ENCODE peak calls at places on chromosomes 4 and X, in five cellular contexts. Y is hepatic stellate cell, S is GM19239, U is IMR-90, E is stromal cell of bone marrow. R is an unnamed sample.

GRCh38 chr4:52358855-52359254 is 300.2 kb downstream of the USP46 start:
- DNase-seq in S (no peak), E (no peak), Y (no peak), U (no peak), R (no peak)

GRCh38 chr4:53863163-53863562 is 201.2 kb downstream of the CHIC2 start:
- DNase-seq in Y (no peak), S (no peak), E (peak; percentile 52), U (peak; percentile 49), R (no peak)

GRCh38 chrX:13077168-13077567 is 32.7 kb upstream of the FAM9C start:
- DNase-seq in Y (no peak), E (no peak), U (peak; percentile 47), S (no peak), R (peak; percentile 74)

GRCh38 chr4:128354205-128354821 is 66.7 kb upstream of the PGRMC2 start:
- DNase-seq in U (peak; percentile 97), Y (peak; percentile 57), S (no peak), E (peak; percentile 25), R (peak; percentile 94)

GRCh38 chrX:113741744-113742143 is 842.1 kb upstream of the HTR2C start:
- DNase-seq in Y (no peak), U (no peak), S (no peak), E (no peak), R (peak; percentile 24)

GRCh38 chrX:134542485-134542884 is 82.5 kb downstream of the HPRT1 start:
- DNase-seq in U (peak; percentile 70), S (no peak), E (no peak), Y (no peak), R (peak; percentile 22)

GRCh38 chr4:118683513-118683912 is 1.7 kb upstream of the METTL14 start:
- DNase-seq in S (no peak), Y (no peak), E (no peak), U (no peak), R (peak; percentile 10)

GRCh38 chr4:158809611-158810486 is 41.0 kb downstream of the FNIP2 start:
- DNase-seq in E (peak; percentile 81), Y (peak; percentile 44), S (peak; percentile 26), U (peak; percentile 90), R (peak; percentile 77)

GRCh38 chrX:44384688-44385338 is 41.3 kb upstream of the EFHC2 start:
- DNase-seq in U (no peak), Y (no peak), S (no peak), E (no peak), R (no peak)

GRCh38 chr4:165580379-165580905 is 201.6 kb downstream of the CPE start:
- DNase-seq in Y (no peak), S (no peak), U (no peak), E (peak; percentile 79), R (peak; percentile 58)

GRCh38 chrX:64842492-64842891 is 133.8 kb downstream of the ZC4H2 start:
- DNase-seq in E (no peak), U (no peak), S (no peak), Y (no peak), R (no peak)

GRCh38 chrX:16436348-16437188 is 213.4 kb upstream of the S100G start:
- DNase-seq in E (peak; percentile 69), U (peak; percentile 75), Y (peak; percentile 43), S (peak; percentile 8), R (peak; percentile 81)

GRCh38 chrX:16903274-16904019 is 33.3 kb upstream of the RBBP7 start:
- DNase-seq in U (no peak), S (no peak), Y (no peak), E (no peak), R (no peak)

GRCh38 chr4:6761540-6762243 is 20.8 kb upstream of the KIAA0232 start:
- DNase-seq in U (no peak), S (no peak), E (no peak), Y (no peak), R (no peak)

GRCh38 chr4:168128601-168129000 is 36.3 kb downstream of the ANXA10 start:
- DNase-seq in E (no peak), U (no peak), Y (no peak), S (no peak), R (no peak)

GRCh38 chr4:3436798-3437581 is 4.8 kb upstream of the HGFAC start:
- DNase-seq in E (peak; percentile 17), S (no peak), U (peak; percentile 35), Y (peak; percentile 51), R (peak; percentile 51)

GRCh38 chrX:107574711-107575110 is 53.6 kb upstream of the PRPS1 start:
- DNase-seq in Y (no peak), S (no peak), U (peak; percentile 71), E (no peak), R (no peak)

GRCh38 chrX:21943460-21944135 is 3.1 kb downstream of the SMS start:
- DNase-seq in U (peak; percentile 92), Y (peak; percentile 59), S (no peak), E (peak; percentile 83), R (peak; percentile 78)

GRCh38 chrX:137297167-137297566 is 263.4 kb upstream of the GPR101 start:
- DNase-seq in S (no peak), U (no peak), E (no peak), Y (no peak), R (no peak)

GRCh38 chr4:101950258-101950979 is 159.9 kb downstream of the BANK1 start:
- DNase-seq in Y (no peak), U (no peak), S (no peak), E (no peak), R (no peak)

GRCh38 chrX:109535578-109535977 is 1.1 kb upstream of the NXT2 start:
- DNase-seq in U (no peak), E (no peak), S (no peak), Y (no peak), R (no peak)

GRCh38 chr4:149072359-149072758 is 630.1 kb upstream of the NR3C2 start:
- DNase-seq in E (no peak), U (no peak), Y (no peak), S (no peak), R (no peak)

GRCh38 chrX:74521961-74522833 is 92.2 kb downstream of the RLIM start:
- DNase-seq in Y (no peak), S (no peak), U (peak; percentile 64), E (peak; percentile 38), R (no peak)

GRCh38 chrX:16786791-16787735 is 797 bp downstream of the TXLNG start:
- DNase-seq in Y (peak; percentile 13), U (no peak), S (no peak), E (no peak), R (peak; percentile 6)

GRCh38 chr4:70678383-70678999 is 9.8 kb upstream of the UTP3 start:
- DNase-seq in Y (no peak), U (no peak), S (no peak), E (no peak), R (no peak)

GRCh38 chr4:140256335-140256734 is 102.4 kb upstream of the MAML3 start:
- DNase-seq in U (peak; percentile 77), S (no peak), E (no peak), Y (peak; percentile 61), R (peak; percentile 70)

GRCh38 chr4:73419106-73420038 is 15.3 kb downstream of the ALB start:
- DNase-seq in E (no peak), S (no peak), Y (no peak), U (no peak), R (no peak)

GRCh38 chr4:114373508-114373907 is 225.1 kb upstream of the UGT8 start:
- DNase-seq in E (no peak), Y (no peak), S (no peak), U (no peak), R (no peak)

GRCh38 chr4:154818230-154818629 is 37.2 kb downstream of the RBM46 start:
- DNase-seq in U (no peak), E (no peak), Y (no peak), S (no peak), R (no peak)

GRCh38 chr4:5448286-5448685 is 260.1 kb downstream of the EVC2 start:
- DNase-seq in Y (no peak), E (no peak), S (no peak), U (no peak), R (no peak)

GRCh38 chr4:17447056-17447455 is 64.8 kb downstream of the QDPR start:
- DNase-seq in U (peak; percentile 44), Y (no peak), S (no peak), E (no peak), R (no peak)

GRCh38 chr4:155578726-155579385 is 87.8 kb upstream of the GUCY1A1 start:
- DNase-seq in Y (no peak), U (no peak), E (peak; percentile 41), S (no peak), R (peak; percentile 13)

GRCh38 chrX:110045988-110046387 is 43.1 kb downstream of the TMEM164 start:
- DNase-seq in E (no peak), Y (no peak), U (no peak), S (no peak), R (no peak)

GRCh38 chrX:105190252-105190853 is 30.1 kb downstream of the TEX13A start:
- DNase-seq in U (peak; percentile 6), Y (peak; percentile 12), E (no peak), S (no peak), R (peak; percentile 24)

GRCh38 chr4:48467891-48468290 is 15.3 kb upstream of the SLC10A4 start:
- DNase-seq in U (no peak), Y (no peak), S (no peak), E (no peak), R (no peak)

GRCh38 chr4:141352775-141353544 is 132.3 kb downstream of the ZNF330 start:
- DNase-seq in U (peak; percentile 89), Y (no peak), S (no peak), E (no peak), R (peak; percentile 71)

GRCh38 chr4:4260185-4260751 is 12.2 kb upstream of the TMEM128 start:
- DNase-seq in E (peak; percentile 48), U (peak; percentile 63), Y (peak; percentile 79), S (no peak), R (peak; percentile 81)

GRCh38 chr4:183718876-183719275 is 59.8 kb downstream of the TRAPPC11 start:
- DNase-seq in Y (no peak), U (no peak), E (no peak), S (no peak), R (no peak)

R was measured in lung microvascular endothelial cell.